ENCODE peak calls at places on chromosomes 12 and 14, in eight cellular contexts. Q is OCI-LY7, J is BE2C, B is heart left ventricle, P is brain microvascular endothelial cell, E is astrocyte of the cerebellum, I is HCT116, X is foreskin fibroblast. G is an unnamed sample.
A peak's percentile ranks its signal among the peaks of the same experiment; 100 is the strongest.

GRCh38 chr14:65975865-65976264 is 510.3 kb upstream of the CCDC196 start:
- DNase-seq in Q (no peak), J (no peak), B (no peak), P (no peak), E (no peak), I (no peak), X (no peak), G (no peak)

GRCh38 chr12:26017484-26018211 is 59.2 kb downstream of the RASSF8 start:
- DNase-seq in Q (peak; percentile 27), J (peak; percentile 67), B (peak; percentile 21), P (no peak), E (no peak), I (peak; percentile 27), X (no peak), G (peak; percentile 79)

GRCh38 chr14:24952851-24953666 is 96.9 kb downstream of the STXBP6 start:
- DNase-seq in Q (no peak), J (no peak), B (no peak), P (no peak), E (no peak), I (no peak), X (no peak), G (peak; percentile 13)

GRCh38 chr14:64605926-64606685 is 56.3 kb downstream of the PPP1R36 start:
- DNase-seq in Q (no peak), J (no peak), B (no peak), P (no peak), E (no peak), I (no peak), X (no peak), G (no peak)

GRCh38 chr12:27975222-27976136 is 2.9 kb upstream of the PTHLH start:
- DNase-seq in Q (no peak), J (peak; percentile 36), B (peak; percentile 29), P (peak; percentile 72), E (no peak), I (no peak), X (no peak), G (no peak)

GRCh38 chr12:92034083-92034482 is 111.6 kb downstream of the BTG1 start:
- DNase-seq in Q (peak; percentile 24), J (no peak), B (no peak), P (no peak), E (no peak), I (no peak), X (no peak), G (no peak)

GRCh38 chr12:70853326-70853725 is 67.2 kb downstream of the PTPRR start:
- DNase-seq in Q (no peak), J (no peak), B (no peak), P (no peak), E (peak; percentile 12), I (no peak), X (peak; percentile 91), G (no peak)

GRCh38 chr14:59161571-59162175 is 26.8 kb upstream of the DAAM1 start:
- DNase-seq in Q (no peak), J (no peak), B (no peak), P (peak; percentile 88), E (peak; percentile 22), I (peak; percentile 10), X (peak; percentile 52), G (no peak)

GRCh38 chr14:22836301-22837058 is at the start of gene MMP14:
- DNase-seq in Q (no peak), J (no peak), B (peak; percentile 87), P (peak; percentile 72), E (peak; percentile 77), I (no peak), X (peak; percentile 93), G (peak; percentile 58)

GRCh38 chr12:57240069-57240921 is 10.7 kb downstream of the STAC3 start:
- DNase-seq in Q (peak; percentile 87), J (peak; percentile 59), B (peak; percentile 67), P (no peak), E (no peak), I (peak; percentile 47), X (peak; percentile 55), G (no peak)

GRCh38 chr14:80930836-80931389 is 10.6 kb downstream of the CEP128 start:
- DNase-seq in Q (peak; percentile 94), J (no peak), B (no peak), P (peak; percentile 84), E (peak; percentile 63), I (no peak), X (peak; percentile 50), G (no peak)

GRCh38 chr12:107533218-107533617 is 152.4 kb upstream of the PWP1 start:
- DNase-seq in Q (no peak), J (no peak), B (no peak), P (no peak), E (no peak), I (no peak), X (no peak), G (no peak)

GRCh38 chr12:7411343-7411742 is 32.6 kb downstream of the CD163L1 start:
- DNase-seq in Q (peak; percentile 2), J (no peak), B (no peak), P (no peak), E (no peak), I (no peak), X (no peak), G (peak; percentile 6)

GRCh38 chr12:125856366-125856765 is 791.1 kb downstream of the AACS start:
- DNase-seq in Q (no peak), J (no peak), B (no peak), P (no peak), E (no peak), I (no peak), X (no peak), G (no peak)

GRCh38 chr12:68207276-68207675 is 18.3 kb downstream of the IL26 start:
- DNase-seq in Q (no peak), J (no peak), B (no peak), P (no peak), E (no peak), I (no peak), X (no peak), G (no peak)

GRCh38 chr12:98998697-98999299 is 353.7 kb downstream of the APAF1 start:
- DNase-seq in Q (peak; percentile 65), J (no peak), B (no peak), P (no peak), E (peak; percentile 29), I (peak; percentile 12), X (peak; percentile 9), G (peak; percentile 15)

GRCh38 chr12:26226119-26226518 is 30.7 kb downstream of the SSPN start:
- DNase-seq in Q (no peak), J (no peak), B (no peak), P (no peak), E (no peak), I (no peak), X (no peak), G (no peak)

DNA sequence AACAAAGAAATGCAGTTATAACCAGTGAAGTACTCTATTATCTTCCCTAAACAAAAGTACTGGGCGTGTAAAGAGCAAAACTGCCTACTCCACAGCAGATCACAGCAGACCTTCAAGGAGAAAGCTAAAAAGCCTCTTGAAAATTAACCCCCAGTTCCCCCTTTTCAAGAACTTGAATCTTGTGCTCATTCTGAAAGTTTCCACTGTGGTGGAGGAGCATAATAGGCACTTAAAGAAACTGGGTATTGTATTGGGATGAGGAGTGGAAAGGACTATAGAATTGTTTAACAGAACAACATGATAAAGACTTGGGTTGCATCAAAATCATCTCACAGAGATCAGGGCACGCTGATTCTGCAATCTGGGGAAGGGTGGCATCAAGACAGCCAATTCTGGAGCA is 51.1 kb downstream of the SLC25A47 start:
- DNase-seq in Q (no peak), J (no peak), B (no peak), P (no peak), E (no peak), I (no peak), X (no peak), G (no peak)
- H3K4me3 ChIP-seq in Q (peak overlapping the region; percentile 91), J (peak overlapping the region; percentile 75), B (peak overlapping the region; percentile 91), P (peak overlapping the region; percentile 93), E (peak overlapping the region; percentile 76), I (peak overlapping the region; percentile 70), X (peak overlapping the region; percentile 97), G (no peak overlapping the region)

GRCh38 chr12:66239295-66239694 is 50.3 kb downstream of the IRAK3 start:
- DNase-seq in Q (no peak), J (no peak), B (no peak), P (no peak), E (no peak), I (no peak), X (no peak), G (peak; percentile 13)
- H3K4me3 ChIP-seq in Q (no peak overlapping the region), J (no peak overlapping the region), B (no peak overlapping the region), P (no peak overlapping the region), E (no peak overlapping the region), I (no peak overlapping the region), X (no peak overlapping the region), G (no peak overlapping the region)

DNA sequence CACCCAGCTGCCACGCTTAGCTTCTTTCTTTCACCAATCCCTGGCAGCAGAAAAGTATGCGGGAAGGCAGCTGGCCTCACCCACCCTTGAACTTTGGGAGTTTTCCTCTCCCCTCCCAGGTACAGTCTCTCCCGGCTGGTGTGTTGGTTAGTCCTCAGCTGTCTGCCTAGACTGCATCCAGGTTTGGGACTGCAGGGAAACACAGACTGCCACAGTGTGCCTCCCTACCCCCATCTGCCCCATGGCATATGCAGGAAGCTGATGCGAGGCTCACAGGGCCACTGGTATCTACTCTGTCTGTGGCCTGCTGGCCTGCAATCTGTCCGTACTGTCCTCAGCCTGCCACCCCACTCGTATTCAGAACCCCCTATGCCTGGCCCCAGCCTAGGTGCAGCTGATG is 2.1 kb downstream of the CD9 start:
- DNase-seq in Q (no peak), J (no peak), B (no peak), P (no peak), E (no peak), I (no peak), X (no peak), G (no peak)
- H3K4me3 ChIP-seq in Q (no peak overlapping the region), J (no peak overlapping the region), B (peak overlapping the region; percentile 79), P (no peak overlapping the region), E (no peak overlapping the region), I (no peak overlapping the region), X (peak overlapping the region; percentile 91), G (peak overlapping the region; percentile 96)

GRCh38 chr12:1740161-1740948 is 49.5 kb downstream of the ADIPOR2 start:
- DNase-seq in Q (no peak), J (no peak), B (no peak), P (no peak), E (no peak), I (no peak), X (no peak), G (no peak)

GRCh38 chr12:1741154-1741949 is 50.5 kb downstream of the ADIPOR2 start:
- DNase-seq in Q (no peak), J (no peak), B (no peak), P (no peak), E (no peak), I (no peak), X (no peak), G (no peak)

GRCh38 chr12:1749019-1749418 is 58.1 kb downstream of the ADIPOR2 start:
- DNase-seq in Q (no peak), J (no peak), B (no peak), P (no peak), E (no peak), I (no peak), X (no peak), G (no peak)

GRCh38 chr12:1747609-1748008 is 56.7 kb downstream of the ADIPOR2 start:
- DNase-seq in Q (no peak), J (no peak), B (no peak), P (no peak), E (no peak), I (no peak), X (no peak), G (no peak)

DNA sequence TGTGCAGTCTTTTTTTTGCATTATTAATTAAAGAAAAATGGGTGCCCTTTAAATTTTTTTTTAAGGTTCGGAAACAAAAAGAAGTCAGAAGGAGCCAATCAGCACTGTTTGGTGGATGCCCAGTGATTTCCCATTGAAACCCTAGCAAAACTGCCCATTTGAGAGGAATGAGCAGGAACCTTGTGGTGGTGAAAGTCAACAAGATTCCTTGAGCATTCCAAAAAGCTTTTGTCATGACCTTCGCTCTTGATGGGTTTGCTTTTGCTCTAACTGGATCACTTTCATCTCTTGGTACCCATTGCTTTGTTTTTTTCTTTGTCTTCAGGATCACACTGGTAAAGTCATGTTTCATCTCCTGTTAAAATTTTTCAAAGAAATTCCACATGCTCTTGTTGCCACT is 54.1 kb downstream of the ADIPOR2 start:
- DNase-seq in Q (no peak), J (no peak), B (no peak), P (no peak), E (no peak), I (no peak), X (peak; percentile 3), G (peak; percentile 74)
- H3K4me3 ChIP-seq in Q (no peak overlapping the region), J (no peak overlapping the region), B (no peak overlapping the region), P (no peak overlapping the region), E (no peak overlapping the region), I (no peak overlapping the region), X (no peak overlapping the region), G (no peak overlapping the region)